ENCODE peak calls at places on chromosome 5, in four cellular contexts. B is central memory CD4-positive, alpha-beta T cell; G is caudate nucleus; R is MCF 10A. S is an unnamed sample.

GRCh38 chr5:137995077-137995746 is 37.7 kb downstream of the FAM13B start:
- DNase-seq in B (no peak), G (no peak), R (peak; percentile 56), S (no peak)

GRCh38 chr5:137325721-137326120 is 173.4 kb downstream of the SPOCK1 start:
- DNase-seq in B (no peak), G (no peak), R (no peak), S (no peak)

GRCh38 chr5:159220206-159220605 is 10.9 kb upstream of the RNF145 start:
- DNase-seq in B (no peak), G (no peak), R (no peak), S (no peak)

GRCh38 chr5:40046792-40047191 is 622.0 kb upstream of the DAB2 start:
- DNase-seq in B (no peak), G (no peak), R (peak; percentile 44), S (no peak)

GRCh38 chr5:154191467-154192261 is 1.1 kb downstream of the GALNT10 start:
- DNase-seq in B (peak; percentile 23), G (no peak), R (no peak), S (no peak)

GRCh38 chr5:78795757-78796156 is 147.2 kb upstream of the LHFPL2 start:
- DNase-seq in B (no peak), G (no peak), R (no peak), S (no peak)

GRCh38 chr5:135222171-135222681 is 176.8 kb downstream of the MACROH2A1 start:
- DNase-seq in B (no peak), G (no peak), R (no peak), S (peak; percentile 44)

GRCh38 chr5:32170303-32171170 is 3.6 kb downstream of the GOLPH3 start:
- DNase-seq in B (no peak), G (no peak), R (peak; percentile 37), S (no peak)

GRCh38 chr5:56211298-56211865 is 21.7 kb downstream of the ANKRD55 start:
- DNase-seq in B (no peak), G (no peak), R (peak; percentile 90), S (no peak)

GRCh38 chr5:3155029-3155428 is 403.6 kb upstream of the IRX2 start:
- DNase-seq in B (no peak), G (no peak), R (no peak), S (no peak)

S was measured in posterior vena cava.